ENCODE peak calls at places on chromosomes 5 and 9, in four cellular contexts. O is K562, F is HepG2, Y is GM12878. G is an unnamed sample.

GRCh38 chr5:59615272-59615671 is 278.3 kb downstream of the PDE4D start:
- DNase-seq in O (no peak), F (no peak), Y (no peak), G (no peak)

GRCh38 chr9:136835162-136835931 is 6.9 kb upstream of the AJM1 start:
- DNase-seq in O (no peak), F (no peak), Y (no peak), G (no peak)

GRCh38 chr5:133240425-133241091 is 188.7 kb downstream of the HSPA4 start:
- DNase-seq in O (peak; percentile 93), F (peak; percentile 90), Y (peak; percentile 76), G (no peak)

GRCh38 chr5:59466271-59466670 is 427.3 kb downstream of the PDE4D start:
- DNase-seq in O (no peak), F (no peak), Y (no peak), G (no peak)

GRCh38 chr5:127920936-127921335 is 162.6 kb upstream of the SLC12A2 start:
- DNase-seq in O (no peak), F (no peak), Y (no peak), G (no peak)

GRCh38 chr9:133707761-133708122 is 30.4 kb downstream of the SARDH start:
- DNase-seq in O (no peak), F (no peak), Y (no peak), G (no peak)

GRCh38 chr5:160271396-160271795 is 41.0 kb downstream of the CCNJL start:
- DNase-seq in O (no peak), F (no peak), Y (no peak), G (no peak)

GRCh38 chr5:93090698-93091097 is 490.3 kb downstream of the NR2F1-AS1 start:
- DNase-seq in O (no peak), F (peak; percentile 3), Y (no peak), G (no peak)

DNA sequence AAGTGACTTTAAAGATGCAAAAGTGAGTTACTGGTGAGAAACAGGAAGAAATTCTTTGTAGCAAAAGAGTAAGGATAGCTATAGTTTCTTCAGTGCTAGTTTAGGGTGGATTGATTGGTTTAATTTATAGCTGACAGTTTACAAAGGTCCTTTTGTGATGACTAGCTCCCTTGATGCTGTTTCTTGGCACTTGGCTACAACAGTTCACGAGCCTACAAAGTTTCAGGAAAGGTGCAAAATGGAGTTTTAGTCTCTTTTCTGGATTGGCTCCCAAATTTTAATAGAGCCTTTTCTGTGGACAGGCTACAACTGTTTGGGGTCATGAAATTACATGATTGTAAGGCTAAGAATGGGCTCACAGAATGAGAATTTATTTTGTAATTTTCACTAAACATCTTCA is 40.9 kb upstream of the BNIP1 start:
- DNase-seq in O (no peak), F (no peak), Y (no peak), G (no peak)
- TF ChIP-seq ATF3 in O (no peak), F (no peak), Y (no peak), G (no peak)

DNA sequence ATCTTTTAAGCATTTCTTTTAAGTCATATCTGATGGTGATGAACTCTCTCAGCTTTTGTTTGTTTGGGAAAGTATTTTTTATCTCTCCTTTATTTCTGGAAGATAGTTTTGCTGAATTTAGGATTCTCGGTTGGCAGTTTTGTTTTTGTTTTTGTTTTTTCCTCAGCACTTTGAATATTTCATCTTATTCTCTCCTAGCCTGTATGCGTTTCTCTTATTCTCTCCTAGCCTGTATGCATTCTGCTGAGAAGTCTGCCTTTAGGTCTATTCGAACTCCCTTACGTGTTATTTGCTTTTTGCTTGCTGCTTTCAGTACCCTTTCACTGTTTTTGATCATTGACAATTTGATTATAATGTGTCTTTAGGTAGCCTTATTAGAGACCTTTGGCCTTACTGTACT is 787.8 kb upstream of the FAM174A start:
- DNase-seq in O (no peak), F (no peak), Y (no peak), G (no peak)
- TF ChIP-seq CBFB in O (no peak), F (no peak), Y (no peak), G (no peak)

DNA sequence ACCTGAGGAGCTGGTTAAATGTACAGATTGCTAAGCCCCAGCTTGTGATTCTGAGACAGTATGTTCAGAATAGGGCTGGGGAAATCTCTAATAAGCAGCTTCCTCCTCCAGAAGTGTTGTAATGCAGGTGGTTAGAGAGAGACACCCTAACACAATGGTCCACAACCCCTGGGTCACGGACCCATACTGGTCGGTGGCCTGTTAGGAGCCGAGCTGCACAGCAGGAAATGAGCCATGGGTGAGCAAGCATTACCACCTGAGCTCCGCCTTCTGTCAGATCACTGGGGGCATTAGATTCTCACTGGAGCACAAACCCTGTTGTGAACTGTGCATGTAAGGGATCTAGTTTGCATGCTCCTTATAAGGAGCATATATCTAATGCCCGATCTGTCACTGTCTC is 61.8 kb downstream of the SLC36A1 start:
- DNase-seq in O (no peak), F (no peak), Y (no peak), G (no peak)
- TF ChIP-seq ATF3 in O (no peak), F (no peak), Y (no peak), G (no peak)

DNA sequence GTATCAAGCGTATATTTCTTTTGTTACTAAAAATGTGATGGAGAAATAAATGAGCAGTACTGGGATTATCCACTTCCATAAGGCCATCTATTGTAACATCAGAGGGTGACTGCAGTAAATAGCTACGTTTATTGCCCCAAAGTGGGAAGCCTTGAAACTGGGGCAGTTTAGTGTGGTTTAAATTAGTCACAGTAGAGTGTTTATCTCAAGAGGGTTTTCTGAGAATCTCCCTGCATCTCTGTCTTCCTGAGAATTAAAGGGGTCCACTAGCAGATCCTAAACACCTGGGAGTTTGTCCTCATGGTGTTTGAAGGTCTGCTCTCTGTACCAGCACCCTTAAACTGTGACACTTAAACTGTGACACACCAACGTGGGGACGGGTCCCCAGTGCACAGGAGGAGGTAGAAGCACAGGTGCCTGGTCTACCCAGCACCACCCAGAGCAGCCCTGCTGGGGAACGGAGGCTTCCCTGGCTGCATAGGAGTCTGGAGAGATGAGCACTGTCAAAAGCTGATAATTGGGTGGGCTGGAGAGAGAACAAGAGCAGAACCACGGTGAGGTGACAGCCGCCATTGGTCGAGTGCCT is 25.2 kb downstream of the PRRC2B start:
- DNase-seq in O (no peak), F (no peak), Y (no peak), G (no peak)
- TF ChIP-seq CBFB in O (no peak), F (no peak), Y (no peak), G (no peak)

GRCh38 chr5:150436141-150436680 is 13.3 kb downstream of the RPS14 start:
- DNase-seq in O (peak; percentile 89), F (peak; percentile 71), Y (peak; percentile 60), G (peak; percentile 96)

GRCh38 chr5:150442699-150443080 is 6.8 kb downstream of the RPS14 start:
- DNase-seq in O (no peak), F (no peak), Y (no peak), G (no peak)

GRCh38 chr5:150440948-150441812 is 8.4 kb downstream of the RPS14 start:
- DNase-seq in O (no peak), F (no peak), Y (no peak), G (no peak)

GRCh38 chr5:150441813-150442698 is 7.5 kb downstream of the RPS14 start:
- DNase-seq in O (no peak), F (no peak), Y (no peak), G (no peak)

GRCh38 chr5:150438873-150439546 is 10.5 kb downstream of the RPS14 start:
- DNase-seq in O (peak; percentile 49), F (peak; percentile 51), Y (no peak), G (peak; percentile 75)
- TF ChIP-seq ATF3 in O (no peak), F (no peak), Y (no peak), G (no peak)

GRCh38 chr9:79685576-79685975 is 113.8 kb downstream of the TLE4 start:
- DNase-seq in O (no peak), F (no peak), Y (no peak), G (no peak)

GRCh38 chr9:79688363-79688762 is 116.6 kb downstream of the TLE4 start:
- DNase-seq in O (no peak), F (no peak), Y (no peak), G (no peak)

GRCh38 chr9:79684711-79685575 is 113.2 kb downstream of the TLE4 start:
- DNase-seq in O (no peak), F (no peak), Y (no peak), G (no peak)

GRCh38 chr9:79687131-79687447 is 115.3 kb downstream of the TLE4 start:
- DNase-seq in O (no peak), F (no peak), Y (no peak), G (no peak)

GRCh38 chr9:79686381-79687130 is 114.8 kb downstream of the TLE4 start:
- DNase-seq in O (no peak), F (no peak), Y (no peak), G (no peak)
- TF ChIP-seq CBFB in O (no peak), F (no peak), Y (no peak), G (no peak)

G was measured in WTC11.